ENCODE peak calls at places on chromosomes 13 and 19, in nine cellular contexts. J, M, X, G, Q, R, K, H and U are unnamed samples.

GRCh38 chr13:49716615-49717014 is 25.3 kb upstream of the EBPL start:
- DNase-seq in G (no peak), X (no peak), H (no peak), M (no peak), J (no peak), K (no peak), R (no peak), Q (no peak), U (no peak)

GRCh38 chr13:98838776-98839175 is 86.3 kb upstream of the SLC15A1 start:
- DNase-seq in J (no peak), Q (no peak), M (no peak), G (no peak), R (no peak), X (no peak), K (no peak), H (no peak), U (no peak)

GRCh38 chr19:3154957-3155736 is 19.3 kb downstream of the GNA15 start:
- DNase-seq in J (peak; percentile 90), G (peak; percentile 64), K (no peak), Q (no peak), M (peak; percentile 61), R (no peak), X (no peak), H (peak; percentile 83), U (peak; percentile 87)

GRCh38 chr13:27259831-27260230 is 8.5 kb downstream of the RPL21 start:
- DNase-seq in R (no peak), H (no peak), J (no peak), G (no peak), Q (no peak), X (no peak), K (no peak), M (no peak), U (no peak)

GRCh38 chr19:4976412-4977298 is 7.7 kb downstream of the KDM4B start:
- DNase-seq in K (no peak), J (no peak), H (no peak), X (no peak), Q (peak; percentile 20), R (peak; percentile 33), M (no peak), G (no peak), U (peak; percentile 87)

GRCh38 chr19:6743714-6744380 is 4.4 kb downstream of the TRIP10 start:
- DNase-seq in Q (no peak), X (no peak), H (no peak), M (no peak), R (no peak), J (no peak), G (no peak), K (no peak), U (peak; percentile 21)

GRCh38 chr19:289651-290538 is 1.3 kb downstream of the PLPP2 start:
- DNase-seq in X (no peak), R (no peak), M (no peak), H (peak; percentile 85), K (no peak), G (peak; percentile 33), Q (no peak), J (peak; percentile 50), U (no peak)

GRCh38 chr19:54248016-54248601 is 5.5 kb upstream of the LILRA6 start:
- DNase-seq in Q (peak; percentile 11), K (no peak), H (no peak), R (peak; percentile 5), M (no peak), X (no peak), J (peak; percentile 47), G (no peak), U (no peak)

GRCh38 chr13:41296879-41297646 is 14.0 kb upstream of the NAA16 start:
- DNase-seq in M (no peak), R (no peak), K (no peak), X (no peak), Q (no peak), G (no peak), J (no peak), H (no peak), U (no peak)

GRCh38 chr13:75481176-75482069 is 546 bp downstream of the TBC1D4 start:
- DNase-seq in M (no peak), R (no peak), X (peak; percentile 26), K (peak; percentile 66), G (peak; percentile 1), H (peak; percentile 58), Q (no peak), J (peak; percentile 36), U (peak; percentile 42)

GRCh38 chr13:94556016-94556415 is 39.9 kb downstream of the TGDS start:
- DNase-seq in H (no peak), G (no peak), Q (no peak), J (no peak), R (no peak), M (no peak), X (no peak), K (no peak), U (no peak)

GRCh38 chr13:101520672-101521071 is 68.2 kb downstream of the ITGBL1 start:
- DNase-seq in Q (no peak), K (no peak), R (no peak), H (no peak), X (no peak), G (no peak), M (no peak), J (peak; percentile 48), U (no peak)

GRCh38 chr13:27792393-27793218 is at the start of gene GSX1:
- DNase-seq in G (peak; percentile 9), M (no peak), R (no peak), Q (peak; percentile 2), X (peak; percentile 15), K (peak; percentile 90), J (peak; percentile 72), H (no peak), U (peak; percentile 88)

GRCh38 chr13:99859178-99860177 is 112.1 kb downstream of the ZIC5 start:
- DNase-seq in H (no peak), Q (no peak), J (peak; percentile 36), G (peak; percentile 44), K (no peak), X (no peak), M (no peak), R (no peak), U (no peak)

GRCh38 chr19:53002479-53002878 is 11.2 kb upstream of the ERVV-1 start:
- DNase-seq in J (no peak), G (no peak), Q (no peak), X (no peak), H (no peak), R (no peak), M (no peak), K (no peak), U (no peak)